ENCODE peak calls at places on chromosomes 7 and 10, in seven cellular contexts. E, T, L, J, S, I and Y are unnamed samples. For H3K4me1, the result is how much of the 10 kb centered on the place peaks cover.

GRCh38 chr7:145169908-145170307 is 334.1 kb upstream of the TPK1 start:
- DNase-seq in J (no peak), I (no peak), T (no peak), S (no peak), E (peak), L (no peak), Y (no peak)

GRCh38 chr10:22906767-22907166 is 21.1 kb upstream of the ARMC3 start:
- DNase-seq in L (no peak), T (no peak), S (no peak), J (no peak), E (no peak), I (no peak), Y (no peak)

GRCh38 chr7:29309041-29309860 is 114.7 kb downstream of the CHN2 start:
- DNase-seq in L (no peak), J (no peak), E (peak), T (no peak), I (no peak), S (no peak), Y (no peak)

GRCh38 chr7:69934475-69934903 is 336.2 kb downstream of the AUTS2 start:
- DNase-seq in I (no peak), J (no peak), S (no peak), E (no peak), T (no peak), L (no peak), Y (no peak)

GRCh38 chr10:119006451-119007210 is 22.9 kb upstream of the NANOS1 start:
- DNase-seq in S (no peak), I (peak), J (no peak), L (peak), T (peak), E (peak), Y (peak)

GRCh38 chr10:79226391-79227245 is 120.7 kb upstream of the PPIF start:
- DNase-seq in S (no peak), E (no peak), J (peak), I (no peak), T (no peak), L (no peak), Y (no peak)

GRCh38 chr7:34837826-34838225 is 179.8 kb downstream of the NPSR1 start:
- DNase-seq in I (no peak), S (no peak), T (no peak), J (no peak), L (no peak), E (peak), Y (no peak)

GRCh38 chr10:29473411-29474100 is 161.2 kb downstream of the SVIL start:
- DNase-seq in T (no peak), E (no peak), S (no peak), I (no peak), L (no peak), J (no peak), Y (no peak)

GRCh38 chr7:152354061-152354460 is 81.7 kb downstream of the KMT2C start:
- DNase-seq in E (no peak), L (no peak), S (no peak), T (no peak), J (no peak), I (no peak), Y (peak)

GRCh38 chr10:122999347-122999746 is 9.2 kb downstream of the IKZF5 start:
- DNase-seq in T (no peak), E (peak), I (no peak), L (no peak), J (no peak), S (no peak), Y (peak)

GRCh38 chr7:4631021-4631663 is 51.0 kb upstream of the FOXK1 start:
- DNase-seq in J (peak), E (no peak), T (no peak), S (no peak), I (no peak), L (no peak), Y (no peak)

GRCh38 chr10:23611308-23611631 is 172.4 kb downstream of the OTUD1 start:
- DNase-seq in T (no peak), E (no peak), I (no peak), L (no peak), J (no peak), S (no peak), Y (no peak)

GRCh38 chr10:53122265-53122664 is 349.7 kb upstream of the MBL2 start:
- DNase-seq in I (no peak), J (no peak), L (no peak), T (no peak), E (no peak), S (no peak), Y (no peak)

GRCh38 chr10:31751401-31752080 is 177.1 kb downstream of the ARHGAP12 start:
- DNase-seq in I (no peak), E (no peak), S (no peak), T (no peak), L (no peak), J (no peak), Y (no peak)

GRCh38 chr10:108598320-108598695 is 1325.0 kb downstream of the XPNPEP1 start:
- DNase-seq in T (no peak), J (no peak), L (no peak), S (no peak), E (no peak), I (no peak), Y (no peak)

GRCh38 chr10:62037890-62038608 is 136.6 kb downstream of the ARID5B start:
- DNase-seq in I (peak), S (no peak), E (peak), L (no peak), J (no peak), T (no peak), Y (no peak)

GRCh38 chr7:47962262-47962661 is 14.0 kb upstream of the PKD1L1 start:
- DNase-seq in J (no peak), I (no peak), L (no peak), E (no peak), T (no peak), S (no peak), Y (no peak)

DNA sequence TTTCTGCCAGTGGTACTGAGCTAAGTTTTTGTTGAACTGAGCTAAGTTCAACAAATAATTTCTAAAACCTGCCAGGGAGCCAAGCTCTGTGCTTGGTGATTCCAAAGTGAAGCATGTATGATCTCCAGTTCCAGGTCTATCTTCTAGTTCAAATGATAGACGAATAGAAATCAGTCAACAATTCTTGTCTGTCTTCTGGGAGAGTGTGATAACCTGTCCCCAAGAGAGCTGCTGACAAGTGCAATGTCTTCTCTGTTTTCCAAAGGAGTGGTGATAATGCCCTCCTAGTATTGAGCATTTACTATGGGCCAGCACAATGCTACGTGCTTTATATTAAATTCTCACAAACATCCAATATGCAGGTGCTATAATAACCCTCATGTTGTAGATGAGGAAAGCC is 10.2 kb downstream of the MXI1 start:
- DNase-seq in S (no peak), E (no peak), L (no peak), J (no peak), I (no peak), T (no peak), Y (no peak)
- H3K4me1 ChIP-seq in S (under half), E (under half), L (under half), J (under half), I (under half), T (under half), Y (under half)

GRCh38 chr10:124066744-124067714 is 26.4 kb downstream of the CHST15 start:
- DNase-seq in E (no peak), J (no peak), I (no peak), L (no peak), S (no peak), T (no peak), Y (no peak)
- H3K4me1 ChIP-seq in E (under half), J (under half), I (under half), L (under half), S (under half), T (under half), Y (under half)

DNA sequence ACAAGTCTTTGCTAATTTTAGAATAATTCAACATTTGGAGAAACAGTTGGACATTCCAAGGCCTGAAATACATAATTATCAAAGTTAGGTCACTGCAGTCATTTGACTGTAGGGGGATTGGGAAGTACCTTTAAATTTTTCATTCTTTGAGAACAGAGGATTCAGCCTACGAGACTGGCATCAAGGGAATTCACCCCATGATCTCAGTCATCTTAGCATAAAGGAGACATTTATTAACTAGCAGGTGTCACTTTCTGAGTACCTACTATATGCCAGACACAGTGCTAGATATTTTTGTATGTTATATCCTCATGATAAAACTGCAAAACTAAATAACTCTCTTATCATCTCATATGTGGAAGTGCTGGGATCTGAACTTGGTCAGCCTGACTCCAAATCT is 85.4 kb downstream of the DOCK4 start:
- DNase-seq in E (no peak), L (no peak), I (no peak), T (no peak), J (no peak), S (no peak), Y (no peak)
- H3K4me1 ChIP-seq in E (under half), L (under half), I (under half), T (under half), J (under half), S (under half), Y (under half)

DNA sequence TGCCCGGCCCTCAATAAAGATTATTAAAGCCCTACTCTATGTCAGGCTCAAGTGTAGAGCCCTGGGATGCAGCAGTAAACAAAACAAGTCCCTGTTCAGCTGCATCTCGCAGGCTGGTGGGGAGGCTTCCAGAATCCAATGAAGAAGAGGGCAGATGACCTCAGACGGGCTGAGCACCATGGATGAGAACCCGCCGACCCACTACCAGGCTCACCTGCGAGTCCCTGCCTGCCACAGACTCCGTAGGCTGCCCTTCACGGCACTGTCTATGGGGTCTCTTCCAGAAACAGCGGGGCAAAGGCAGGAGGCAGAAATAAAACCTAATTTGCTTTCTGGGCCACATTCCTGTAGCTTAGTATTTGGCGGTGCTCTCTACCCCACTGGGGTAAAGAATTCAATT is 22.7 kb downstream of the CHST15 start:
- DNase-seq in T (no peak), E (no peak), S (no peak), L (no peak), J (no peak), I (no peak), Y (no peak)
- H3K4me1 ChIP-seq in T (under half), E (under half), S (under half), L (under half), J (under half), I (under half), Y (under half)

GRCh38 chr10:5344746-5345145 is 20.0 kb upstream of the UCN3 start:
- DNase-seq in E (no peak), I (no peak), L (no peak), J (no peak), S (no peak), T (no peak), Y (no peak)

GRCh38 chr10:5343979-5344378 is 20.8 kb upstream of the UCN3 start:
- DNase-seq in L (no peak), J (no peak), S (no peak), T (no peak), I (no peak), E (no peak), Y (no peak)

GRCh38 chr10:5354068-5354467 is 10.7 kb upstream of the UCN3 start:
- DNase-seq in T (no peak), I (no peak), J (no peak), E (no peak), L (no peak), S (no peak), Y (no peak)

GRCh38 chr10:5346881-5347280 is 17.9 kb upstream of the UCN3 start:
- DNase-seq in E (no peak), T (no peak), I (no peak), S (no peak), L (no peak), J (no peak), Y (no peak)

GRCh38 chr10:5349362-5349761 is 15.4 kb upstream of the UCN3 start:
- DNase-seq in S (no peak), L (no peak), I (no peak), J (no peak), T (no peak), E (peak), Y (no peak)
- H3K4me1 ChIP-seq in S (under half), L (under half), I (under half), J (under half), T (under half), E (under half), Y (under half)